ENCODE peak calls at places on chromosomes 4 and X, in seven cellular contexts. S is stimulated activated CD8-positive, alpha-beta memory T cell treated with anti-CD3 and anti-CD28 coated beads, Interleukin-7, amount 100 ng/mL, for 1 hour; X is globus pallidus; E is A673; P is suprapubic skin; U is psoas muscle; M is stimulated activated naive CD8-positive, alpha-beta T cell treated with anti-CD3 and anti-CD28 coated beads, Interleukin-15, Interleukin-2, amounts not matched to agents 100 U/mL and 50 U/mL, for 24 hours. T is an unnamed sample.

GRCh38 chrX:130114141-130114561 is 3.9 kb upstream of the ELF4 start:
- DNase-seq in S (no peak), X (no peak), E (no peak), P (no peak), U (no peak), M (no peak), T (no peak)

GRCh38 chr4:184199780-184200179 is 17.9 kb downstream of the ENPP6 start:
- DNase-seq in S (no peak), X (no peak), E (no peak), P (no peak), U (no peak), M (no peak), T (no peak)

GRCh38 chr4:134952305-134952704 is 750.7 kb upstream of the PABPC4L start:
- DNase-seq in S (no peak), X (no peak), E (no peak), P (no peak), U (no peak), M (no peak), T (no peak)

GRCh38 chrX:72305286-72306084 is at the start of gene CITED1:
- DNase-seq in S (no peak), X (no peak), E (peak), P (no peak), U (no peak), M (no peak), T (peak)

GRCh38 chr4:74466242-74466641 is 21.3 kb downstream of the AREG start:
- DNase-seq in S (no peak), X (no peak), E (no peak), P (no peak), U (no peak), M (no peak), T (no peak)

GRCh38 chr4:4759233-4759632 is 100.2 kb upstream of the MSX1 start:
- DNase-seq in S (no peak), X (no peak), E (no peak), P (no peak), U (no peak), M (no peak), T (no peak)

GRCh38 chr4:123452585-123452984 is 56.0 kb downstream of the SPRY1 start:
- DNase-seq in S (no peak), X (peak), E (peak), P (no peak), U (peak), M (peak), T (peak)

GRCh38 chrX:45709381-45709780 is 508.7 kb upstream of the DIPK2B start:
- DNase-seq in S (no peak), X (no peak), E (no peak), P (no peak), U (no peak), M (no peak), T (no peak)

GRCh38 chr4:113467581-113467980 is 294.0 kb downstream of the CAMK2D start:
- DNase-seq in S (no peak), X (no peak), E (no peak), P (no peak), U (no peak), M (no peak), T (no peak)

GRCh38 chr4:1342003-1342402 is 5.0 kb upstream of the UVSSA start:
- DNase-seq in S (no peak), X (no peak), E (no peak), P (no peak), U (no peak), M (no peak), T (no peak)

GRCh38 chr4:14196141-14196540 is 568.6 kb upstream of the BOD1L1 start:
- DNase-seq in S (no peak), X (no peak), E (peak), P (no peak), U (no peak), M (peak), T (peak)

GRCh38 chrX:129925305-129926092 is 19.5 kb downstream of the UTP14A start:
- DNase-seq in S (peak), X (peak), E (peak), P (peak), U (peak), M (peak), T (peak)

GRCh38 chr4:88219099-88219498 is 60.7 kb upstream of the ABCG2 start:
- DNase-seq in S (no peak), X (peak), E (peak), P (no peak), U (no peak), M (no peak), T (peak)

GRCh38 chrX:109600114-109600710 is 24.8 kb downstream of the KCNE5 start:
- DNase-seq in S (no peak), X (no peak), E (no peak), P (no peak), U (peak), M (no peak), T (peak)

GRCh38 chr4:180710643-180711337 is 1532.4 kb upstream of the TENM3 start:
- DNase-seq in S (no peak), X (no peak), E (no peak), P (no peak), U (no peak), M (no peak), T (no peak)

GRCh38 chrX:116009871-116010710 is 160.5 kb upstream of the AGTR2 start:
- DNase-seq in S (no peak), X (peak), E (no peak), P (no peak), U (no peak), M (no peak), T (peak)

GRCh38 chrX:16797358-16797757 is 11.1 kb downstream of the TXLNG start:
- DNase-seq in S (no peak), X (peak), E (no peak), P (no peak), U (no peak), M (no peak), T (no peak)

GRCh38 chr4:40672528-40673522 is 43.2 kb upstream of the RBM47 start:
- DNase-seq in S (no peak), X (peak), E (peak), P (no peak), U (no peak), M (peak), T (peak)

GRCh38 chr4:133594246-133595207 is 445.4 kb downstream of the PCDH10 start:
- DNase-seq in S (no peak), X (no peak), E (peak), P (no peak), U (no peak), M (no peak), T (no peak)

GRCh38 chr4:11743961-11744360 is 315.3 kb upstream of the HS3ST1 start:
- DNase-seq in S (no peak), X (no peak), E (no peak), P (no peak), U (no peak), M (no peak), T (no peak)